ENCODE peak calls at places on chromosomes 6 and 20, in six cellular contexts. H is Karpas-422, R is OCI-LY7, S is H9, M is K562, X is neuronal stem cell. V is an unnamed sample.

GRCh38 chr6:155013457-155013876 is 18.4 kb downstream of the TIAM2 start:
- DNase-seq in H (no peak), R (no peak), S (no peak), M (no peak), X (no peak), V (no peak)

GRCh38 chr20:4563534-4563933 is 158.2 kb upstream of the PRND start:
- DNase-seq in H (peak), R (no peak), S (peak), M (peak), X (peak), V (peak)

GRCh38 chr6:106256201-106256968 is 69.2 kb downstream of the ATG5 start:
- DNase-seq in H (no peak), R (no peak), S (no peak), M (no peak), X (no peak), V (no peak)

GRCh38 chr6:167330745-167331144 is 5.9 kb downstream of the TTLL2 start:
- DNase-seq in H (no peak), R (no peak), S (no peak), M (peak), X (no peak), V (no peak)

GRCh38 chr20:58598271-58599015 is 52.6 kb upstream of the STX16 start:
- DNase-seq in H (no peak), R (no peak), S (no peak), M (no peak), X (no peak), V (no peak)

GRCh38 chr6:12233693-12234551 is 56.2 kb upstream of the EDN1 start:
- DNase-seq in H (peak), R (peak), S (peak), M (peak), X (peak), V (peak)

GRCh38 chr20:46635514-46636091 is 15.7 kb downstream of the SLC13A3 start:
- DNase-seq in H (no peak), R (no peak), S (no peak), M (no peak), X (no peak), V (no peak)

GRCh38 chr6:36351152-36351571 is 14.5 kb upstream of the BNIP5 start:
- DNase-seq in H (no peak), R (no peak), S (no peak), M (no peak), X (no peak), V (no peak)

GRCh38 chr6:109687271-109687721 is 3.7 kb downstream of the AK9 start:
- DNase-seq in H (no peak), R (no peak), S (no peak), M (no peak), X (no peak), V (no peak)

GRCh38 chr6:161748535-161749386 is 474.9 kb upstream of the AGPAT4 start:
- DNase-seq in H (peak), R (peak), S (peak), M (peak), X (peak), V (no peak)

GRCh38 chr6:343960-344815 is 47.4 kb upstream of the IRF4 start:
- DNase-seq in H (no peak), R (no peak), S (no peak), M (no peak), X (no peak), V (no peak)

GRCh38 chr20:13119583-13119982 is 101.5 kb upstream of the ISM1 start:
- DNase-seq in H (peak), R (peak), S (peak), M (peak), X (peak), V (peak)

GRCh38 chr6:6969761-6970223 is 138.0 kb upstream of the RREB1 start:
- DNase-seq in H (no peak), R (no peak), S (peak), M (peak), X (no peak), V (no peak)

GRCh38 chr6:55578537-55579363 is at the start of gene HMGCLL1:
- DNase-seq in H (no peak), R (no peak), S (peak), M (no peak), X (peak), V (no peak)

GRCh38 chr6:46815130-46815529 is 21.9 kb downstream of the MEP1A start:
- DNase-seq in H (no peak), R (no peak), S (no peak), M (no peak), X (no peak), V (no peak)

GRCh38 chr6:55528624-55529023 is 50.4 kb downstream of the HMGCLL1 start:
- DNase-seq in H (peak), R (peak), S (no peak), M (no peak), X (peak), V (no peak)

GRCh38 chr6:33429745-33430042 is 9.8 kb downstream of the SYNGAP1 start:
- DNase-seq in H (no peak), R (no peak), S (no peak), M (no peak), X (no peak), V (no peak)

GRCh38 chr6:27026361-27026760 is 221.1 kb upstream of the PRSS16 start:
- DNase-seq in H (no peak), R (no peak), S (no peak), M (no peak), X (no peak), V (no peak)

GRCh38 chr20:50865591-50865990 is 65.6 kb downstream of the ADNP start:
- DNase-seq in H (no peak), R (no peak), S (no peak), M (no peak), X (no peak), V (no peak)

GRCh38 chr6:40910260-40910893 is 128.6 kb downstream of the UNC5CL start:
- DNase-seq in H (no peak), R (no peak), S (no peak), M (no peak), X (no peak), V (no peak)

GRCh38 chr20:21562656-21563055 is 48.8 kb upstream of the NKX2-2 start:
- DNase-seq in H (peak), R (peak), S (no peak), M (no peak), X (no peak), V (no peak)

DNA sequence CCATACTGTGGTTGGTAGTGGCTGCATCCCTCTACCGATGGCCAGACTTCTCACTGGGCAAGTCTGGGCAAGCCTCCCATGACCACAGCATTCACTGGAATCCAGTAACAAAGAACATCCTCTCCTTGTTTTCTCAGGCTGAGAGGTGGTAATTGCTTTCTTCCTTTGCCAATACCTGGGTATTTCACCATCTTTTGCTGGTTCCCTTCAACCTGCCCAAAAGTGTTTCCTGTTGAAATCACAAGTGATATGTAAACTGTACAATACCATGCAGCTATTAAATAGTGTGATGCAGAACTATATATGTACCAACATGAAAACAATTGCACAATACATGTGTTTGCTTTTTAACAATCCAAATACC is at the start of gene PTCHD4:
- DNase-seq in H (no peak), R (no peak), S (peak), M (no peak), X (no peak), V (no peak)
- H3K4me2 ChIP-seq in H (no peak), R (no peak), S (peak), M (no peak), X (no peak), V (no peak)

GRCh38 chr20:38208523-38208922 is 43.5 kb upstream of the TGM2 start:
- DNase-seq in H (no peak), R (no peak), S (no peak), M (no peak), X (no peak), V (no peak)

GRCh38 chr20:38209054-38209675 is 44.1 kb upstream of the TGM2 start:
- DNase-seq in H (no peak), R (no peak), S (no peak), M (no peak), X (no peak), V (no peak)

GRCh38 chr20:38210741-38211140 is 45.7 kb upstream of the TGM2 start:
- DNase-seq in H (no peak), R (no peak), S (no peak), M (peak), X (no peak), V (no peak)

GRCh38 chr20:38209736-38210405 is 44.8 kb upstream of the TGM2 start:
- DNase-seq in H (no peak), R (no peak), S (no peak), M (no peak), X (no peak), V (no peak)

DNA sequence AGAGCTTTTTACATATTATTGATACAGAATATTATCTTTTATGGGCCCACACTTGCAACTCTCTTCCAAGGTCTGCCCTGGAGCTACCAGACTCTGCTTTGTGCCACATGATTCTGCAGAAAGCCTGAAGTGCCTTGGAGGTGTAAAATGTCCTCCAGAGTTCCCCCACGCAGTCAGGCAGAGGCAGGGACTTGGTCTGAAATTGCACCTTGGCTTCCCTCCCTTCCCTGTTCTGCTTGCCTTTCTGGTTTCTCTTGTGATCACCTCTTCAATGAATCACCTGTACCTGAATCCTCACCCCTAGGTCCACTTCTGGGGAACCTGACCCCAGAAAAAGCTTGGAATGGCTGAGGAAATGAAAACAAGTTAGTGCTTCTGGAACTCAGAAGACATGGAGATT is 43.0 kb upstream of the TGM2 start:
- DNase-seq in H (no peak), R (no peak), S (no peak), M (no peak), X (no peak), V (no peak)
- H3K27ac ChIP-seq in H (no peak), R (no peak), S (no peak), M (no peak), X (no peak), V (no peak)

GRCh38 chr6:108640104-108640503 is 79.4 kb downstream of the FOXO3 start:
- DNase-seq in H (no peak), R (no peak), S (no peak), M (no peak), X (no peak), V (no peak)
- H2AFZ ChIP-seq in H (no peak), R (no peak), S (no peak), M (no peak), X (no peak), V (no peak)

DNA sequence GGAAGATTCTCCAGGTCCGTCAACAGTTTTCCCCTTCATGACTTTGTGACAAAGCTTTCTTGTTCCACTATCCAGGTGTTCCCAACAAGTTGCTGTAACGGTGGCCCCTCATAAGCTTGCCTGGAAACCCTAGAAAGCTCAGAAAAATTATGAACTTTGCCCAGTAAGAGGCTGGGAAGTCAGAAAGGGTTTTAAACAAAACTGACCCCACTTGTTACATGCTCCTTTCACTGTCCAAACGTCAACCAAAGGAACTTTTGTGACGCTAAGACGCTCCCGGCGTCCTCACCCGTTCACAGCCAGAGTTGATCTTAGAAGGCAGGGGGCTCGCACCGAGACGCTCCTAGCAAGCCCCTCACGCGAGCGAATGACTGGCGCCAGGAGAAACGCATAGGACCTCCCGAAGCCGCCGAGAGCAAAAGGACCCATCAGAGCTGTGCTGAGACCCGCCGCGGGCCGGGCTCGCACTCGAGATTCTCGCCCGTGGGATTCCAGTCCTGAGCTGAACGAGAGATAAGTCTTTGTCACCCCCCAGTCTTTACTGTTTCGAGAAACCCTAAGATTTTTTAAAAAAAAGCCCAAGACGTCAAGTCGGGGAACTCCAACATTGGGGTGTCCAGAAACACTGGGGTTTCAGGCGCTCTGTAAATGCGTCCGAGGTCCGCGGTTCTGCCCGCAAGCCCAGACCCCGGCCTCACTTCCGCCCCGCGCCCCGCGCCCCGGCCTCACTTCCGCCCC is 541 bp upstream of the ACAT2 start:
- DNase-seq in H (no peak), R (peak), S (peak), M (no peak), X (peak), V (peak)
- H3K4me2 ChIP-seq in H (peak), R (peak), S (peak), M (peak), X (peak), V (peak)

GRCh38 chr6:139150915-139151314 is 16.0 kb downstream of the HECA start:
- DNase-seq in H (peak), R (no peak), S (no peak), M (no peak), X (no peak), V (no peak)
- H3K27ac ChIP-seq in H (peak), R (no peak), S (no peak), M (no peak), X (peak), V (no peak)

DNA sequence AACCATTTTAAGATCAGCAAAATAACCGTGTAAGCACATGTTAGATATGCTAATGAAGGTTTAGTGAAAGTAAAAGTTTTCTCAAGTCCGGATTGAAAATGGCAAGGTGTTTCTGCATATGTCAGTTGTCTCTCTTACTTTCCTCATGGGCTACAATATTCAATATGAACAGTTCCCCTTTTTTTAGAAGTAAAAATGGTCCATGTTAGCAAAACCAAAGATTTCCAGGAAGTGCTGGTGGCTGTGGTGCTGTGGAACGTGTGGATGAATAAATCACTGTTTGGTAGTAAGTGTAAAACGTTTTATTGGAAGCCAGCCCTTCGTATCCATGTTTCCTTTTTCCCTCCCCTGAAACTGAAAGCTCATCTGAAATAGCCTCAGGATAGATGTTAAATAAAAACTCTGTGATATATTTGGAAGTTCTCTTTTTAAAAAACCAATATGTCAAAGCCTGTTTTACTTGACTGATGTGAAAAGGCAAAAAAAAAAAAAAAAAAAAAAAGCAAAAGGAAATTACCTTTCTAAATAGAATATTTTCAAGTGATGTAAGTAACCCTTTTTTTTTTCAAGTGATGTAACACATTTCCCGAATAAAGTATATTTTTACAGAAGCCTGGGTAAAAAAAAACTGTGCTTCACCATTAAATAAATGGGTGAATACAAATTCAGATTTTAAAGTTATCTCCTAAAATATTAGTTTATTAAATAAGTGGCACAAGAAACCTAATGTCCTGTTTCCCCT is 41.9 kb downstream of the PLEKHG1 start:
- DNase-seq in H (peak), R (peak), S (no peak), M (no peak), X (no peak), V (no peak)
- H2AFZ ChIP-seq in H (no peak), R (peak), S (no peak), M (no peak), X (no peak), V (no peak)

GRCh38 chr6:38239719-38240451 is 399.8 kb downstream of the BTBD9 start:
- DNase-seq in H (no peak), R (no peak), S (no peak), M (no peak), X (no peak), V (no peak)
- H3K4me2 ChIP-seq in H (no peak), R (no peak), S (no peak), M (no peak), X (no peak), V (no peak)

GRCh38 chr20:63686094-63686491 is 10.4 kb upstream of the TNFRSF6B start:
- DNase-seq in H (no peak), R (no peak), S (no peak), M (no peak), X (no peak), V (no peak)
- H3K27ac ChIP-seq in H (no peak), R (no peak), S (no peak), M (no peak), X (peak), V (no peak)

V was measured in DND-41.